ENCODE peak calls at places on chromosome 22, in nine cellular contexts. Y, T, Z, P, N, K, W, G and E are unnamed samples.

GRCh38 chr22:26484360-26484706 is 656 bp downstream of the SRRD start:
- DNase-seq in Y (no peak), T (no peak), Z (no peak), P (no peak), N (no peak), K (no peak), W (peak), G (peak), E (peak)

GRCh38 chr22:21047730-21048129 is 2.0 kb downstream of the LRRC74B start:
- DNase-seq in Y (no peak), T (no peak), Z (no peak), P (no peak), N (no peak), K (no peak), W (no peak), G (no peak), E (no peak)

GRCh38 chr22:46794067-46794466 is 31.6 kb downstream of the TBC1D22A start:
- DNase-seq in Y (no peak), T (no peak), Z (no peak), P (no peak), N (no peak), K (no peak), W (no peak), G (no peak), E (no peak)

GRCh38 chr22:48872271-48873260 is 955.1 kb downstream of the BRD1 start:
- DNase-seq in Y (no peak), T (no peak), Z (no peak), P (no peak), N (no peak), K (no peak), W (no peak), G (no peak), E (no peak)

GRCh38 chr22:20033045-20033706 is 12.3 kb downstream of the TANGO2 start:
- DNase-seq in Y (no peak), T (no peak), Z (no peak), P (no peak), N (no peak), K (no peak), W (no peak), G (no peak), E (no peak)

GRCh38 chr22:23383491-23384450 is 196.3 kb downstream of the IGLL1 start:
- DNase-seq in Y (no peak), T (no peak), Z (no peak), P (no peak), N (no peak), K (no peak), W (no peak), G (no peak), E (no peak)

GRCh38 chr22:23591203-23591791 is 11.2 kb upstream of the IGLL1 start:
- DNase-seq in Y (peak), T (peak), Z (peak), P (peak), N (peak), K (peak), W (peak), G (peak), E (peak)

GRCh38 chr22:32333141-32333768 is 24.4 kb upstream of the RFPL3 start:
- DNase-seq in Y (no peak), T (no peak), Z (no peak), P (no peak), N (no peak), K (no peak), W (no peak), G (no peak), E (no peak)

GRCh38 chr22:30238661-30239420 is 7.7 kb downstream of the LIF start:
- DNase-seq in Y (peak), T (no peak), Z (no peak), P (no peak), N (peak), K (no peak), W (no peak), G (no peak), E (no peak)

GRCh38 chr22:28231423-28231822 is 312.4 kb upstream of the PITPNB start:
- DNase-seq in Y (no peak), T (no peak), Z (peak), P (no peak), N (no peak), K (no peak), W (no peak), G (no peak), E (no peak)

GRCh38 chr22:32475428-32476010 is 908 bp downstream of the FBXO7 start:
- DNase-seq in Y (peak), T (no peak), Z (peak), P (peak), N (no peak), K (peak), W (no peak), G (peak), E (peak)

GRCh38 chr22:42947211-42947990 is 67.5 kb downstream of the PACSIN2 start:
- DNase-seq in Y (no peak), T (no peak), Z (peak), P (no peak), N (no peak), K (no peak), W (no peak), G (peak), E (peak)

GRCh38 chr22:50456466-50457234 is 18.2 kb downstream of the SBF1 start:
- DNase-seq in Y (no peak), T (no peak), Z (no peak), P (no peak), N (no peak), K (no peak), W (no peak), G (no peak), E (no peak)

GRCh38 chr22:38317995-38318715 is 922 bp upstream of the CSNK1E start:
- DNase-seq in Y (peak), T (peak), Z (no peak), P (no peak), N (peak), K (no peak), W (no peak), G (peak), E (peak)

GRCh38 chr22:31103899-31104694 is 3.3 kb downstream of the SELENOM start:
- DNase-seq in Y (peak), T (no peak), Z (no peak), P (no peak), N (no peak), K (no peak), W (no peak), G (no peak), E (no peak)